ENCODE peak calls at places on chromosomes 1 and 21, in seven cellular contexts. D is neural progenitor cell, Q is GM13977, X is ovary, G is RWPE2, K is bronchial epithelial cell, U is fibroblast of pulmonary artery. M is an unnamed sample.

GRCh38 chr21:43300496-43301423 is 126.2 kb downstream of the SIK1 start:
- DNase-seq in D (no peak), Q (no peak), X (no peak), G (peak; percentile 57), K (peak; percentile 89), U (peak; percentile 40), M (no peak)

GRCh38 chr1:14626869-14627607 is 28.6 kb downstream of the KAZN start:
- DNase-seq in D (peak; percentile 72), Q (no peak), X (no peak), G (no peak), K (peak; percentile 17), U (no peak), M (no peak)

GRCh38 chr1:247681288-247681897 is 1.9 kb upstream of the OR13G1 start:
- DNase-seq in D (peak; percentile 86), Q (peak; percentile 34), X (no peak), G (no peak), K (peak; percentile 31), U (peak; percentile 48), M (peak; percentile 48)

GRCh38 chr21:18053151-18053550 is 191.5 kb upstream of the CHODL start:
- DNase-seq in D (no peak), Q (no peak), X (no peak), G (no peak), K (no peak), U (no peak), M (no peak)

GRCh38 chr1:65055754-65056153 is 89.4 kb upstream of the JAK1 start:
- DNase-seq in D (no peak), Q (no peak), X (peak; percentile 36), G (no peak), K (no peak), U (no peak), M (no peak)

GRCh38 chr1:185645201-185645640 is 89.0 kb upstream of the HMCN1 start:
- DNase-seq in D (peak; percentile 21), Q (no peak), X (no peak), G (no peak), K (peak; percentile 14), U (no peak), M (no peak)

GRCh38 chr1:169958987-169959386 is 65.3 kb upstream of the SCYL3 start:
- DNase-seq in D (no peak), Q (no peak), X (no peak), G (no peak), K (no peak), U (no peak), M (no peak)

GRCh38 chr1:221097479-221098281 is 218.4 kb downstream of the HLX start:
- DNase-seq in D (no peak), Q (no peak), X (no peak), G (no peak), K (no peak), U (peak; percentile 90), M (peak; percentile 69)

GRCh38 chr1:218257371-218257770 is 27.7 kb upstream of the RRP15 start:
- DNase-seq in D (no peak), Q (no peak), X (no peak), G (no peak), K (no peak), U (no peak), M (no peak)

GRCh38 chr1:184801503-184801902 is 46.8 kb upstream of the EDEM3 start:
- DNase-seq in D (no peak), Q (no peak), X (no peak), G (no peak), K (peak; percentile 23), U (peak; percentile 74), M (no peak)

GRCh38 chr1:5333326-5333725 is 658.9 kb downstream of the NPHP4 start:
- DNase-seq in D (no peak), Q (no peak), X (no peak), G (no peak), K (peak; percentile 4), U (no peak), M (no peak)

GRCh38 chr1:230820568-230820967 is 47.8 kb downstream of the C1orf198 start:
- DNase-seq in D (no peak), Q (no peak), X (no peak), G (no peak), K (no peak), U (no peak), M (no peak)

GRCh38 chr21:45522986-45523385 is 19.3 kb downstream of the SLC19A1 start:
- DNase-seq in D (no peak), Q (no peak), X (peak; percentile 9), G (peak; percentile 42), K (no peak), U (no peak), M (no peak)

GRCh38 chr1:110393691-110394564 is 3.1 kb upstream of the SLC16A4 start:
- DNase-seq in D (no peak), Q (no peak), X (no peak), G (no peak), K (peak; percentile 84), U (peak; percentile 73), M (no peak)

GRCh38 chr1:233406339-233406960 is 78.9 kb downstream of the MAP3K21 start:
- DNase-seq in D (no peak), Q (no peak), X (no peak), G (no peak), K (no peak), U (no peak), M (no peak)

GRCh38 chr1:1591452-1591851 is 8.5 kb downstream of the FNDC10 start:
- DNase-seq in D (no peak), Q (no peak), X (no peak), G (no peak), K (peak; percentile 64), U (no peak), M (no peak)

GRCh38 chr1:112866151-112866550 is 89.8 kb downstream of the SLC16A1 start:
- DNase-seq in D (no peak), Q (no peak), X (no peak), G (no peak), K (peak; percentile 80), U (peak; percentile 75), M (no peak)

GRCh38 chr1:221839794-221840395 is 98.0 kb upstream of the DUSP10 start:
- DNase-seq in D (no peak), Q (no peak), X (peak; percentile 16), G (peak; percentile 93), K (peak; percentile 99), U (peak; percentile 76), M (peak; percentile 84)

GRCh38 chr1:186834405-186834958 is 5.7 kb downstream of the PLA2G4A start:
- DNase-seq in D (no peak), Q (no peak), X (no peak), G (no peak), K (no peak), U (no peak), M (no peak)

GRCh38 chr1:41418868-41419583 is 57.8 kb downstream of the FOXO6 start:
- DNase-seq in D (peak; percentile 27), Q (no peak), X (peak; percentile 54), G (peak; percentile 95), K (peak; percentile 92), U (peak; percentile 77), M (no peak)

GRCh38 chr1:30777906-30778155 is 20.3 kb upstream of the LAPTM5 start:
- DNase-seq in D (no peak), Q (no peak), X (no peak), G (no peak), K (no peak), U (no peak), M (no peak)
- TF ChIP-seq CTCF in D (peak; percentile 29), Q (no peak), X (no peak), G (peak; percentile 16), K (peak; percentile 11), U (peak; percentile 35), M (no peak)

DNA sequence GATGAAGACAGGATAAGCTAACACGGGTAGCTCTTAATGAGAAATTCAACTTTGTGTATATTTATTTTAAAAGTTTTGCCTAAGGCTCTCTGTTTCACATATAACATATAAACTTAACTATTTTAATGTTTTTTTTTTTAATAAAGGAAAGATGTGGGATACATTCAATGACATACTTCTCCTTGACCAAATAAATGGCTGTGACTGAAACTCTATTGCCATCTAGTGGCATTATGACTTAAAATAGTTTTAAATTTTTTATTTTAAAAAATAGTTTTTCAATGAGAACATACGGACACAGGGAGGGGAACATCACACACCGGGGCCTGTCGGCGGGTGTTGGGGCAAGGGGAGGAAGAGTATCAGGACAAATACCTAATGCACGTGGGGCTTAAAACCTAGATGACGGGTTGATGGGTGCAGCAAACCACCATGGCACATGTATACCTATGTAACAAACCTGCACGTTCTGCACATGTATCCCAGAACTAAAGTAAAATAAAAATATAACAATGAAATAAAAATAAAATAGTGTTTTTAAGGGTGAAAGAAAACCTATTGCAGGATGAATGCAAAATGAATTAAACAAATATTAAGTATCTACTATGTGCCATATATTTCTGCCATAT is 83.4 kb downstream of the LYST start:
- DNase-seq in D (peak; percentile 36), Q (no peak), X (no peak), G (no peak), K (peak; percentile 61), U (peak; percentile 75), M (no peak)
- TF ChIP-seq CTCF in D (peak; percentile 62), Q (peak; percentile 34), X (peak; percentile 35), G (peak; percentile 73), K (peak; percentile 10), U (peak; percentile 44), M (peak; percentile 64)

GRCh38 chr1:91701494-91701869 is 184.5 kb downstream of the TGFBR3 start:
- DNase-seq in D (no peak), Q (no peak), X (no peak), G (no peak), K (no peak), U (no peak), M (no peak)

GRCh38 chr1:91700771-91701493 is 185.0 kb downstream of the TGFBR3 start:
- DNase-seq in D (no peak), Q (no peak), X (no peak), G (no peak), K (no peak), U (no peak), M (no peak)

GRCh38 chr1:91697322-91698260 is 188.4 kb downstream of the TGFBR3 start:
- DNase-seq in D (no peak), Q (peak; percentile 34), X (no peak), G (no peak), K (peak; percentile 23), U (peak; percentile 86), M (no peak)

GRCh38 chr1:91699339-91699970 is 186.5 kb downstream of the TGFBR3 start:
- DNase-seq in D (no peak), Q (no peak), X (peak; percentile 86), G (no peak), K (no peak), U (peak; percentile 65), M (no peak)

DNA sequence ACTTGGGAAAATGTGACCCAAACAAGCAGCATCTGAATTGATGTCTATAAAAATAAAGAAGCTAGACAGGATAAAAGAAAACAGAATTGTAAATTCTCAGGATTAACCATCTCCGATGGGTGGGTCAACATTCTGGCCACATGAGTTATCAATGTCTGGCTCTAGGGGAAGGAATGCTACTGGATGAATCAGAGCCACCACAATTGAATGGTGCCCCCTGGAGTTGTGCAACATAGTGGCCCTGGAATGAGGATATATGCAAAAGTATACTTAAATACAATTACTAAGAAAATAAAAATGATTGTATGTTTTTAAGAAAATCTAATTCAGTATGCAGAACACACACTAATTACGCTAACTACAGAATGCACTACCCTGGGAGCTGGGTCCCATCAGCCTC is 185.6 kb downstream of the TGFBR3 start:
- DNase-seq in D (no peak), Q (no peak), X (no peak), G (no peak), K (peak; percentile 15), U (peak; percentile 53), M (no peak)
- TF ChIP-seq CTCF in D (peak; percentile 10), Q (no peak), X (no peak), G (no peak), K (no peak), U (peak; percentile 6), M (no peak)

DNA sequence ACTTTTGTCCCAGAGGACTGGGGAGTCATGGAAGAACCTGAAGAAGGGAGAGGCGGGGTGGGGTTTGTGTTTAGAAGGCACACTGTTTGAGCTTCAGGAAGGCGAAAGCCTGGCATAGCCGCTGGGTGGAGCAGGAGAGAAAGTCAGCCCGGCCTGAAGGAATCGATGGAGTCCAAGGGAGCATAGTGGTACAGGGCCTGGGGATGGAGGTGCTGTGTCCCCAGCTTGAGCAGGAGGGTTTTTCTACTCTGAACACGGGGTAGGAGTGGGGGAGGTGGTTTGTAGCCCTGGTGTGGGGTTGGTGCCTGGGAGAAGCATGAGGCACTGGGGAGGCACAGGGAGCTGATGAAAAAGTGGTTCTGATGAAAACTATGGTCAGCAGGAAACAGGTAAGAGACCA is 4.7 kb upstream of the CCDC24 start:
- DNase-seq in D (no peak), Q (no peak), X (no peak), G (no peak), K (no peak), U (no peak), M (no peak)
- TF ChIP-seq CTCF in D (no peak), Q (no peak), X (no peak), G (no peak), K (peak; percentile 34), U (peak; percentile 13), M (no peak)

M was measured in CD14-positive monocyte.